ENCODE peak calls at places on chromosomes 11 and 22, in ten cellular contexts. P is A673, N is HCT116, L is aorta, G is left lung, M is tibial artery, T is OCI-LY7, Y is mammary epithelial cell, A is kidney epithelial cell, R is heart right ventricle. K is an unnamed sample.

GRCh38 chr11:9211322-9211721 is 53.8 kb downstream of the DENND5A start:
- DNase-seq in P (no peak), N (no peak), L (no peak), G (no peak), M (no peak), T (no peak), Y (no peak), A (no peak), R (no peak), K (no peak)

GRCh38 chr11:18368236-18368635 is 26.1 kb upstream of the LDHA start:
- DNase-seq in P (no peak), N (no peak), L (no peak), G (no peak), M (no peak), T (no peak), Y (peak; percentile 58), A (no peak), R (no peak), K (no peak)

GRCh38 chr11:60169264-60169915 is 13.5 kb downstream of the MS4A6A start:
- DNase-seq in P (peak; percentile 33), N (peak; percentile 27), L (no peak), G (no peak), M (peak; percentile 41), T (peak; percentile 77), Y (peak; percentile 97), A (peak; percentile 26), R (no peak), K (no peak)

GRCh38 chr11:111878385-111878765 is 590 bp downstream of the FDXACB1 start:
- DNase-seq in P (no peak), N (peak; percentile 3), L (no peak), G (no peak), M (no peak), T (no peak), Y (no peak), A (no peak), R (no peak), K (no peak)

GRCh38 chr11:99015634-99016454 is 4.9 kb upstream of the CNTN5 start:
- DNase-seq in P (peak; percentile 69), N (peak; percentile 12), L (no peak), G (no peak), M (no peak), T (peak; percentile 58), Y (peak; percentile 14), A (no peak), R (no peak), K (no peak)

GRCh38 chr11:71249301-71249700 is 3.1 kb downstream of the SHANK2 start:
- DNase-seq in P (no peak), N (no peak), L (no peak), G (no peak), M (no peak), T (no peak), Y (no peak), A (no peak), R (no peak), K (no peak)

GRCh38 chr11:67118059-67118766 is 850 bp upstream of the KDM2A start:
- DNase-seq in P (peak; percentile 51), N (no peak), L (peak; percentile 65), G (peak; percentile 88), M (peak; percentile 47), T (peak; percentile 48), Y (no peak), A (no peak), R (peak; percentile 62), K (no peak)

GRCh38 chr11:75428301-75428724 is 4.7 kb downstream of the KLHL35 start:
- DNase-seq in P (peak; percentile 99), N (no peak), L (peak; percentile 95), G (peak; percentile 90), M (peak; percentile 96), T (peak; percentile 51), Y (no peak), A (peak; percentile 63), R (peak; percentile 84), K (no peak)

GRCh38 chr11:126339866-126340434 is 15.5 kb upstream of the ST3GAL4 start:
- DNase-seq in P (no peak), N (no peak), L (peak; percentile 71), G (no peak), M (no peak), T (no peak), Y (no peak), A (no peak), R (peak; percentile 79), K (no peak)

GRCh38 chr11:110331626-110332025 is 35.2 kb upstream of the RDX start:
- DNase-seq in P (no peak), N (no peak), L (no peak), G (no peak), M (no peak), T (no peak), Y (no peak), A (no peak), R (no peak), K (no peak)

GRCh38 chr11:67615455-67616430 is 9.0 kb downstream of the NDUFV1 start:
- DNase-seq in P (peak; percentile 47), N (peak; percentile 41), L (no peak), G (no peak), M (no peak), T (peak; percentile 67), Y (no peak), A (no peak), R (no peak), K (no peak)

GRCh38 chr22:46042786-46043185 is 65.8 kb upstream of the WNT7B start:
- DNase-seq in P (no peak), N (no peak), L (no peak), G (no peak), M (no peak), T (no peak), Y (peak; percentile 37), A (no peak), R (no peak), K (no peak)
- H3K4me3 ChIP-seq in P (no peak overlapping the region), N (no peak overlapping the region), L (no peak overlapping the region), G (no peak overlapping the region), M (no peak overlapping the region), T (no peak overlapping the region), Y (no peak overlapping the region), A (no peak overlapping the region), R (no peak overlapping the region), K (no peak overlapping the region)

GRCh38 chr22:25899566-25899965 is 157.6 kb downstream of the MYO18B start:
- DNase-seq in P (no peak), N (no peak), L (no peak), G (no peak), M (no peak), T (no peak), Y (no peak), A (no peak), R (no peak), K (no peak)

GRCh38 chr22:25900880-25901279 is 158.9 kb downstream of the MYO18B start:
- DNase-seq in P (no peak), N (no peak), L (no peak), G (no peak), M (no peak), T (no peak), Y (no peak), A (no peak), R (no peak), K (no peak)

GRCh38 chr22:25900390-25900789 is 158.4 kb downstream of the MYO18B start:
- DNase-seq in P (no peak), N (no peak), L (no peak), G (no peak), M (no peak), T (no peak), Y (no peak), A (no peak), R (no peak), K (no peak)

GRCh38 chr22:25896592-25896991 is 154.6 kb downstream of the MYO18B start:
- DNase-seq in P (no peak), N (no peak), L (no peak), G (no peak), M (no peak), T (no peak), Y (no peak), A (no peak), R (no peak), K (no peak)

GRCh38 chr22:25898707-25899365 is 156.8 kb downstream of the MYO18B start:
- DNase-seq in P (peak; percentile 23), N (peak; percentile 8), L (no peak), G (no peak), M (no peak), T (no peak), Y (no peak), A (no peak), R (no peak), K (no peak)
- H3K36me3 ChIP-seq in P (no peaks in the 10 kb centered on the region), N (no peaks in the 10 kb centered on the region), L (peaks cover 17% of the 10 kb centered on the region), G (no peaks in the 10 kb centered on the region), M (no peaks in the 10 kb centered on the region), T (no peaks in the 10 kb centered on the region), Y (no peaks in the 10 kb centered on the region), A (no peaks in the 10 kb centered on the region), R (no peaks in the 10 kb centered on the region), K (no peaks in the 10 kb centered on the region)

GRCh38 chr11:44637477-44637876 is 72.0 kb downstream of the CD82 start:
- DNase-seq in P (no peak), N (no peak), L (no peak), G (no peak), M (no peak), T (no peak), Y (peak; percentile 31), A (no peak), R (no peak), K (no peak)
- H3K4me3 ChIP-seq in P (no peak overlapping the region), N (no peak overlapping the region), L (no peak overlapping the region), G (no peak overlapping the region), M (no peak overlapping the region), T (no peak overlapping the region), Y (no peak overlapping the region), A (no peak overlapping the region), R (no peak overlapping the region), K (no peak overlapping the region)

GRCh38 chr11:108224366-108224765 is 1.5 kb downstream of the ATM start:
- DNase-seq in P (no peak), N (no peak), L (no peak), G (no peak), M (no peak), T (peak; percentile 44), Y (no peak), A (no peak), R (no peak), K (no peak)

GRCh38 chr11:108228236-108228635 is 5.4 kb downstream of the ATM start:
- DNase-seq in P (no peak), N (no peak), L (no peak), G (no peak), M (no peak), T (no peak), Y (no peak), A (no peak), R (no peak), K (no peak)

GRCh38 chr11:108224908-108225786 is 2.3 kb downstream of the ATM start:
- DNase-seq in P (no peak), N (no peak), L (no peak), G (no peak), M (no peak), T (peak; percentile 81), Y (no peak), A (no peak), R (no peak), K (no peak)

GRCh38 chr11:108223449-108224149 is 732 bp downstream of the ATM start:
- DNase-seq in P (no peak), N (no peak), L (no peak), G (no peak), M (peak; percentile 23), T (peak; percentile 41), Y (peak; percentile 7), A (no peak), R (no peak), K (no peak)

DNA sequence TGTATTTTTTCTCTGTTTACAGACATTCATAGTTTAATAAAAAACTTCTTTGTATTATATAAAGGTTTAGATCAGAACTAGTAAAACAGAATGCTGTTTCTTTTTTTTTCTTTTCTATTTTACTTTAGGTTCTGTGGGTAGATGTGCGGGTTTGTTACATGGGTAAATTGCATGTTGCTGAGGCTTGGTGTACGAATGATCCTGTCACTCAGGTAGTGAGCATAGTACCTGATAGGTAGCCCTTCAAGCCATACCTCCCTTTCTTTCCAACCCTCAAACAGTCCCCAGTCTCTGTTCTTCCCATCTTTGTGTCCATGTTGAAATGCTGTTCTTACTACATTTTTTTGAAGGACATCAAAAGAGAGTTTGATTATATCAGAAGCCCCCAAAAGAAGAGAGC is 3.2 kb downstream of the ATM start:
- DNase-seq in P (no peak), N (no peak), L (no peak), G (no peak), M (no peak), T (no peak), Y (no peak), A (no peak), R (no peak), K (no peak)
- H3K36me3 ChIP-seq in P (peaks cover 37% of the 10 kb centered on the region), N (peaks cover 16% of the 10 kb centered on the region), L (peaks cover 4% of the 10 kb centered on the region), G (peaks cover 29% of the 10 kb centered on the region), M (peaks cover 31% of the 10 kb centered on the region), T (peaks cover 47% of the 10 kb centered on the region), Y (peaks cover 17% of the 10 kb centered on the region), A (no peaks in the 10 kb centered on the region), R (no peaks in the 10 kb centered on the region), K (peaks cover 6% of the 10 kb centered on the region)

K was measured in BJ.